ENCODE peak calls at places on chromosomes 7 and 10, in six cellular contexts. N, Y, H, I, B and K are unnamed samples.

GRCh38 chr10:95480102-95480900 is 80.9 kb downstream of the SORBS1 start:
- DNase-seq in N (no peak), I (peak; percentile 81), B (peak; percentile 67), Y (no peak), H (peak; percentile 73), K (no peak)

GRCh38 chr10:58622286-58622685 is 109.6 kb downstream of the BICC1 start:
- DNase-seq in Y (no peak), H (no peak), B (no peak), I (no peak), N (no peak), K (no peak)

GRCh38 chr7:107505997-107506682 is 36.3 kb downstream of the GPR22 start:
- DNase-seq in Y (peak; percentile 91), H (no peak), N (no peak), I (no peak), B (no peak), K (no peak)

GRCh38 chr7:24829787-24830186 is 72.5 kb upstream of the GSDME start:
- DNase-seq in B (no peak), Y (no peak), I (no peak), N (no peak), H (no peak), K (no peak)

GRCh38 chr7:54995631-54996340 is 23.0 kb upstream of the EGFR start:
- DNase-seq in H (no peak), N (no peak), Y (no peak), B (peak; percentile 80), I (no peak), K (peak; percentile 85)

GRCh38 chr10:59047180-59047579 is 129.3 kb upstream of the PHYHIPL start:
- DNase-seq in Y (peak; percentile 59), I (no peak), H (no peak), B (no peak), N (no peak), K (no peak)

GRCh38 chr10:44398747-44399477 is 14.0 kb upstream of the CXCL12 start:
- DNase-seq in H (no peak), I (no peak), B (no peak), Y (no peak), N (no peak), K (no peak)

GRCh38 chr7:70372768-70373241 is 759.1 kb upstream of the GALNT17 start:
- DNase-seq in B (no peak), N (no peak), H (no peak), Y (no peak), I (no peak), K (no peak)

GRCh38 chr10:14580933-14581332 is 193.8 kb downstream of the FAM107B start:
- DNase-seq in H (no peak), N (no peak), Y (no peak), I (no peak), B (no peak), K (no peak)

GRCh38 chr10:74900297-74900696 is 73.9 kb downstream of the KAT6B start:
- DNase-seq in N (no peak), I (no peak), Y (no peak), H (no peak), B (no peak), K (no peak)

GRCh38 chr10:71076473-71077142 is 135.8 kb upstream of the UNC5B start:
- DNase-seq in H (peak; percentile 8), I (peak; percentile 44), B (no peak), N (no peak), Y (no peak), K (no peak)

GRCh38 chr10:133359554-133359971 is 1.7 kb upstream of the FUOM start:
- DNase-seq in Y (peak; percentile 78), B (no peak), H (no peak), I (no peak), N (no peak), K (no peak)

GRCh38 chr7:151115121-151115835 is 29.0 kb downstream of the AGAP3 start:
- DNase-seq in Y (no peak), N (no peak), B (peak; percentile 15), H (no peak), I (no peak), K (no peak)

GRCh38 chr7:84058311-84059076 is 136.1 kb downstream of the SEMA3A start:
- DNase-seq in H (no peak), B (peak; percentile 44), N (no peak), I (no peak), Y (no peak), K (no peak)

GRCh38 chr10:22293747-22294404 is 22.3 kb upstream of the COMMD3 start:
- DNase-seq in B (no peak), Y (no peak), I (no peak), N (no peak), H (no peak), K (no peak)

GRCh38 chr7:128112781-128113221 is 81.6 kb upstream of the LRRC4 start:
- DNase-seq in Y (no peak), N (no peak), I (no peak), H (no peak), B (no peak), K (no peak)

GRCh38 chr7:157318015-157318706 is 18.6 kb upstream of the DNAJB6 start:
- DNase-seq in N (no peak), Y (no peak), B (no peak), I (no peak), H (peak; percentile 49), K (no peak)

GRCh38 chr7:133434246-133434865 is 181.5 kb downstream of the EXOC4 start:
- DNase-seq in Y (no peak), N (no peak), B (peak; percentile 65), I (no peak), H (no peak), K (no peak)

GRCh38 chr10:33837736-33838135 is 503.3 kb upstream of the NRP1 start:
- DNase-seq in Y (no peak), H (no peak), I (no peak), B (no peak), N (no peak), K (no peak)
- TF ChIP-seq POLR2A in Y (no peak), H (no peak), I (no peak), B (no peak), N (no peak), K (no peak)

GRCh38 chr7:102431617-102432298 is 1.6 kb upstream of the ORAI2 start:
- DNase-seq in B (no peak), H (no peak), I (no peak), N (no peak), Y (peak; percentile 24), K (no peak)
- TF ChIP-seq POLR2A in B (no peak), H (no peak), I (no peak), N (no peak), Y (no peak), K (no peak)

GRCh38 chr10:4051011-4051407 is 266.0 kb upstream of the KLF6 start:
- DNase-seq in H (peak; percentile 50), I (no peak), B (peak; percentile 70), Y (peak; percentile 37), N (no peak), K (peak; percentile 12)
- TF ChIP-seq POLR2A in H (peak; percentile 17), I (no peak), B (no peak), Y (no peak), N (no peak), K (no peak)

GRCh38 chr7:123747620-123748141 is 1.1 kb downstream of the WASL start:
- DNase-seq in N (no peak), Y (peak; percentile 75), B (peak; percentile 86), H (peak; percentile 59), I (peak; percentile 67), K (peak; percentile 45)
- TF ChIP-seq POLR2A in N (no peak), Y (peak; percentile 84), B (no peak), H (peak; percentile 21), I (no peak), K (no peak)

GRCh38 chr7:129779602-129780256 is 168.2 kb downstream of the NRF1 start:
- DNase-seq in N (no peak), I (no peak), Y (peak; percentile 82), H (no peak), B (no peak), K (peak; percentile 96)
- TF ChIP-seq POLR2A in N (no peak), I (no peak), Y (peak; percentile 78), H (no peak), B (no peak), K (peak; percentile 51)

GRCh38 chr10:90871279-90871760 is 454 bp upstream of the RPP30 start:
- DNase-seq in Y (peak; percentile 26), N (no peak), H (peak; percentile 37), B (peak; percentile 90), I (no peak), K (peak; percentile 44)

GRCh38 chr10:90872648-90873020 is 860 bp downstream of the RPP30 start:
- DNase-seq in I (no peak), N (no peak), B (no peak), Y (no peak), H (no peak), K (no peak)

GRCh38 chr10:90866050-90866598 is 5.7 kb upstream of the RPP30 start:
- DNase-seq in Y (no peak), H (no peak), N (no peak), B (no peak), I (no peak), K (no peak)

GRCh38 chr10:90871761-90872647 is at the start of gene RPP30:
- DNase-seq in N (peak; percentile 17), H (peak; percentile 86), Y (peak; percentile 80), I (peak; percentile 88), B (peak; percentile 92), K (peak; percentile 70)
- TF ChIP-seq POLR2A in N (no peak), H (peak; percentile 21), Y (peak; percentile 53), I (no peak), B (peak; percentile 80), K (peak; percentile 69)

GRCh38 chr10:50593523-50593922 is 30.2 kb downstream of the SGMS1 start:
- DNase-seq in H (no peak), I (no peak), Y (no peak), B (no peak), N (no peak), K (no peak)
- TF ChIP-seq POLR2A in H (no peak), I (no peak), Y (no peak), B (no peak), N (no peak), K (no peak)

GRCh38 chr7:2734761-2735571 is 47.0 kb downstream of the AMZ1 start:
- DNase-seq in I (peak; percentile 66), H (peak; percentile 65), Y (no peak), N (no peak), B (peak; percentile 88), K (no peak)
- TF ChIP-seq POLR2A in I (no peak), H (no peak), Y (peak; percentile 33), N (no peak), B (peak; percentile 26), K (no peak)

DNA sequence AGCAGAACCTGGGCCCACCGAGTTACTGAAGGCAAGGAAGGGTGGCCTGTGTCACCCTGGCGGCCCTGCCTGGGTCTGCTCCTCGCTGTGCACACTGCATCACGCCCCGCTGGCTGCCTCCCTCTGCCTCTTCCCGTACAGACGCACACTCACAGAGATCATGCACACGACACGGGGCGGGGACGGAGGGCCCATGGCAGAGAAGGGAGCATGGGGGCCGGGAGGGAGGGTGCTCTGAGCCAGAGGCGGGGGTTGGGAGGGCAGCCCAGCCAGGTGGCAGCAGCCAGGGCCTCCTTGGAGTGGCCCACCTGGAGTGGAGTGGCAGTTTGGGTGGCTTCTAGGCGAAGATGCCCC is 16.6 kb downstream of the BUD23 start:
- DNase-seq in H (no peak), Y (no peak), N (no peak), I (no peak), B (no peak), K (no peak)
- TF ChIP-seq POLR2A in H (no peak), Y (no peak), N (no peak), I (no peak), B (no peak), K (no peak)